ENCODE peak calls at places on chromosomes 7 and 10, in nine cellular contexts. One of them, this sample, is unnamed.

GRCh38 chr10:130141878-130142277 is 5.7 kb downstream of the GLRX3 start:
- DNase-seq in NCI-H748 treated with DMSO at 0.1 percent for 48 hours: no peak
- DNase-seq in GM12865: peak
- DNase-seq in psoas muscle: no peak
- DNase-seq in activated CD8-positive, alpha-beta memory T cell treated with anti-CD3 and anti-CD28 coated beads for 1 hour: no peak
- DNase-seq in M059J: no peak
- DNase-seq in stimulated activated naive CD8-positive, alpha-beta T cell treated with anti-CD3 and anti-CD28 coated beads, Interleukin-15, Interleukin-2, amounts not matched to agents 100 U/mL and 50 U/mL, for 24 hours: no peak
- DNase-seq in D721Med: no peak
- DNase-seq in AG09309: no peak
- DNase-seq in this sample: no peak

GRCh38 chr10:125144693-125145623 is 15.4 kb downstream of the CTBP2 start:
- DNase-seq in NCI-H748 treated with DMSO at 0.1 percent for 48 hours: no peak
- DNase-seq in GM12865: peak
- DNase-seq in psoas muscle: no peak
- DNase-seq in activated CD8-positive, alpha-beta memory T cell treated with anti-CD3 and anti-CD28 coated beads for 1 hour: no peak
- DNase-seq in M059J: peak
- DNase-seq in stimulated activated naive CD8-positive, alpha-beta T cell treated with anti-CD3 and anti-CD28 coated beads, Interleukin-15, Interleukin-2, amounts not matched to agents 100 U/mL and 50 U/mL, for 24 hours: peak
- DNase-seq in D721Med: no peak
- DNase-seq in AG09309: no peak
- DNase-seq in this sample: no peak

GRCh38 chr7:106283501-106283830 is 1.3 kb downstream of the NAMPT start:
- DNase-seq in NCI-H748 treated with DMSO at 0.1 percent for 48 hours: no peak
- DNase-seq in GM12865: no peak
- DNase-seq in psoas muscle: no peak
- DNase-seq in activated CD8-positive, alpha-beta memory T cell treated with anti-CD3 and anti-CD28 coated beads for 1 hour: no peak
- DNase-seq in M059J: no peak
- DNase-seq in stimulated activated naive CD8-positive, alpha-beta T cell treated with anti-CD3 and anti-CD28 coated beads, Interleukin-15, Interleukin-2, amounts not matched to agents 100 U/mL and 50 U/mL, for 24 hours: no peak
- DNase-seq in D721Med: no peak
- DNase-seq in AG09309: no peak
- DNase-seq in this sample: no peak

GRCh38 chr10:29210469-29210868 is 78.4 kb upstream of the LYZL1 start:
- DNase-seq in NCI-H748 treated with DMSO at 0.1 percent for 48 hours: no peak
- DNase-seq in GM12865: no peak
- DNase-seq in psoas muscle: no peak
- DNase-seq in activated CD8-positive, alpha-beta memory T cell treated with anti-CD3 and anti-CD28 coated beads for 1 hour: no peak
- DNase-seq in M059J: peak
- DNase-seq in stimulated activated naive CD8-positive, alpha-beta T cell treated with anti-CD3 and anti-CD28 coated beads, Interleukin-15, Interleukin-2, amounts not matched to agents 100 U/mL and 50 U/mL, for 24 hours: no peak
- DNase-seq in D721Med: no peak
- DNase-seq in AG09309: no peak
- DNase-seq in this sample: no peak

GRCh38 chr10:122176232-122176865 is 94.7 kb upstream of the BTBD16 start:
- DNase-seq in NCI-H748 treated with DMSO at 0.1 percent for 48 hours: no peak
- DNase-seq in GM12865: no peak
- DNase-seq in psoas muscle: no peak
- DNase-seq in activated CD8-positive, alpha-beta memory T cell treated with anti-CD3 and anti-CD28 coated beads for 1 hour: no peak
- DNase-seq in M059J: no peak
- DNase-seq in stimulated activated naive CD8-positive, alpha-beta T cell treated with anti-CD3 and anti-CD28 coated beads, Interleukin-15, Interleukin-2, amounts not matched to agents 100 U/mL and 50 U/mL, for 24 hours: no peak
- DNase-seq in D721Med: no peak
- DNase-seq in AG09309: no peak
- DNase-seq in this sample: no peak

GRCh38 chr7:50331564-50332208 is 27.2 kb downstream of the IKZF1 start:
- DNase-seq in NCI-H748 treated with DMSO at 0.1 percent for 48 hours: no peak
- DNase-seq in GM12865: peak
- DNase-seq in psoas muscle: no peak
- DNase-seq in activated CD8-positive, alpha-beta memory T cell treated with anti-CD3 and anti-CD28 coated beads for 1 hour: no peak
- DNase-seq in M059J: no peak
- DNase-seq in stimulated activated naive CD8-positive, alpha-beta T cell treated with anti-CD3 and anti-CD28 coated beads, Interleukin-15, Interleukin-2, amounts not matched to agents 100 U/mL and 50 U/mL, for 24 hours: no peak
- DNase-seq in D721Med: no peak
- DNase-seq in AG09309: no peak
- DNase-seq in this sample: no peak

GRCh38 chr7:602341-603141 is 82.9 kb upstream of the PDGFA start:
- DNase-seq in NCI-H748 treated with DMSO at 0.1 percent for 48 hours: no peak
- DNase-seq in GM12865: peak
- DNase-seq in psoas muscle: no peak
- DNase-seq in activated CD8-positive, alpha-beta memory T cell treated with anti-CD3 and anti-CD28 coated beads for 1 hour: no peak
- DNase-seq in M059J: no peak
- DNase-seq in stimulated activated naive CD8-positive, alpha-beta T cell treated with anti-CD3 and anti-CD28 coated beads, Interleukin-15, Interleukin-2, amounts not matched to agents 100 U/mL and 50 U/mL, for 24 hours: peak
- DNase-seq in D721Med: no peak
- DNase-seq in AG09309: no peak
- DNase-seq in this sample: no peak

GRCh38 chr10:133002685-133003084 is 60.3 kb upstream of the CFAP46 start:
- DNase-seq in NCI-H748 treated with DMSO at 0.1 percent for 48 hours: no peak
- DNase-seq in GM12865: no peak
- DNase-seq in psoas muscle: no peak
- DNase-seq in activated CD8-positive, alpha-beta memory T cell treated with anti-CD3 and anti-CD28 coated beads for 1 hour: no peak
- DNase-seq in M059J: no peak
- DNase-seq in stimulated activated naive CD8-positive, alpha-beta T cell treated with anti-CD3 and anti-CD28 coated beads, Interleukin-15, Interleukin-2, amounts not matched to agents 100 U/mL and 50 U/mL, for 24 hours: no peak
- DNase-seq in D721Med: no peak
- DNase-seq in AG09309: no peak
- DNase-seq in this sample: no peak

GRCh38 chr7:141572175-141572574 is 21.0 kb downstream of the AGK start:
- DNase-seq in NCI-H748 treated with DMSO at 0.1 percent for 48 hours: no peak
- DNase-seq in GM12865: no peak
- DNase-seq in psoas muscle: no peak
- DNase-seq in activated CD8-positive, alpha-beta memory T cell treated with anti-CD3 and anti-CD28 coated beads for 1 hour: no peak
- DNase-seq in M059J: no peak
- DNase-seq in stimulated activated naive CD8-positive, alpha-beta T cell treated with anti-CD3 and anti-CD28 coated beads, Interleukin-15, Interleukin-2, amounts not matched to agents 100 U/mL and 50 U/mL, for 24 hours: no peak
- DNase-seq in D721Med: no peak
- DNase-seq in AG09309: no peak
- DNase-seq in this sample: no peak

GRCh38 chr10:51244739-51245138 is 170.5 kb downstream of the PRKG1 start:
- DNase-seq in NCI-H748 treated with DMSO at 0.1 percent for 48 hours: no peak
- DNase-seq in GM12865: no peak
- DNase-seq in psoas muscle: no peak
- DNase-seq in activated CD8-positive, alpha-beta memory T cell treated with anti-CD3 and anti-CD28 coated beads for 1 hour: no peak
- DNase-seq in M059J: peak
- DNase-seq in stimulated activated naive CD8-positive, alpha-beta T cell treated with anti-CD3 and anti-CD28 coated beads, Interleukin-15, Interleukin-2, amounts not matched to agents 100 U/mL and 50 U/mL, for 24 hours: no peak
- DNase-seq in D721Med: no peak
- DNase-seq in AG09309: peak
- DNase-seq in this sample: no peak

GRCh38 chr10:119441151-119441821 is 101.2 kb downstream of the RGS10 start:
- DNase-seq in NCI-H748 treated with DMSO at 0.1 percent for 48 hours: no peak
- DNase-seq in GM12865: no peak
- DNase-seq in psoas muscle: no peak
- DNase-seq in activated CD8-positive, alpha-beta memory T cell treated with anti-CD3 and anti-CD28 coated beads for 1 hour: no peak
- DNase-seq in M059J: peak
- DNase-seq in stimulated activated naive CD8-positive, alpha-beta T cell treated with anti-CD3 and anti-CD28 coated beads, Interleukin-15, Interleukin-2, amounts not matched to agents 100 U/mL and 50 U/mL, for 24 hours: no peak
- DNase-seq in D721Med: no peak
- DNase-seq in AG09309: peak
- DNase-seq in this sample: no peak

GRCh38 chr7:138499340-138499739 is 39.3 kb downstream of the TRIM24 start:
- DNase-seq in NCI-H748 treated with DMSO at 0.1 percent for 48 hours: no peak
- DNase-seq in GM12865: no peak
- DNase-seq in psoas muscle: no peak
- DNase-seq in activated CD8-positive, alpha-beta memory T cell treated with anti-CD3 and anti-CD28 coated beads for 1 hour: no peak
- DNase-seq in M059J: no peak
- DNase-seq in stimulated activated naive CD8-positive, alpha-beta T cell treated with anti-CD3 and anti-CD28 coated beads, Interleukin-15, Interleukin-2, amounts not matched to agents 100 U/mL and 50 U/mL, for 24 hours: no peak
- DNase-seq in D721Med: no peak
- DNase-seq in AG09309: no peak
- DNase-seq in this sample: no peak

GRCh38 chr7:43856996-43857395 is 12.3 kb downstream of the MRPS24 start:
- DNase-seq in NCI-H748 treated with DMSO at 0.1 percent for 48 hours: no peak
- DNase-seq in GM12865: no peak
- DNase-seq in psoas muscle: no peak
- DNase-seq in activated CD8-positive, alpha-beta memory T cell treated with anti-CD3 and anti-CD28 coated beads for 1 hour: no peak
- DNase-seq in M059J: peak
- DNase-seq in stimulated activated naive CD8-positive, alpha-beta T cell treated with anti-CD3 and anti-CD28 coated beads, Interleukin-15, Interleukin-2, amounts not matched to agents 100 U/mL and 50 U/mL, for 24 hours: no peak
- DNase-seq in D721Med: no peak
- DNase-seq in AG09309: no peak
- DNase-seq in this sample: no peak

GRCh38 chr10:33735463-33735862 is 401.0 kb upstream of the NRP1 start:
- DNase-seq in NCI-H748 treated with DMSO at 0.1 percent for 48 hours: no peak
- DNase-seq in GM12865: peak
- DNase-seq in psoas muscle: no peak
- DNase-seq in activated CD8-positive, alpha-beta memory T cell treated with anti-CD3 and anti-CD28 coated beads for 1 hour: no peak
- DNase-seq in M059J: peak
- DNase-seq in stimulated activated naive CD8-positive, alpha-beta T cell treated with anti-CD3 and anti-CD28 coated beads, Interleukin-15, Interleukin-2, amounts not matched to agents 100 U/mL and 50 U/mL, for 24 hours: no peak
- DNase-seq in D721Med: no peak
- DNase-seq in AG09309: no peak
- DNase-seq in this sample: no peak

This sample was measured in NCI-H446.